ENCODE peak calls at places on chromosomes 6 and 20, in seven cellular contexts. C, X, I, G, W, A and D are unnamed samples.

GRCh38 chr6:154865291-154865690 is 129.8 kb upstream of the TIAM2 start:
- DNase-seq in C (no peak), X (no peak), I (no peak), G (peak; percentile 71), W (no peak), A (no peak), D (no peak)

GRCh38 chr20:57868310-57868709 is 158.5 kb upstream of the PMEPA1 start:
- DNase-seq in C (no peak), X (no peak), I (no peak), G (no peak), W (no peak), A (no peak), D (peak; percentile 60)

GRCh38 chr6:13304101-13304500 is 24.2 kb downstream of the TBC1D7 start:
- DNase-seq in C (no peak), X (no peak), I (no peak), G (no peak), W (no peak), A (no peak), D (no peak)

GRCh38 chr6:158417760-158418098 is 105.5 kb downstream of the TULP4 start:
- DNase-seq in C (no peak), X (no peak), I (no peak), G (peak; percentile 81), W (no peak), A (no peak), D (no peak)

GRCh38 chr6:136334853-136335252 is 45.2 kb upstream of the BCLAF1 start:
- DNase-seq in C (no peak), X (no peak), I (no peak), G (no peak), W (no peak), A (no peak), D (no peak)

GRCh38 chr6:41759905-41760579 is 12.8 kb upstream of the PGC start:
- DNase-seq in C (no peak), X (no peak), I (no peak), G (no peak), W (no peak), A (no peak), D (no peak)

GRCh38 chr20:11111191-11111590 is 437.4 kb upstream of the JAG1 start:
- DNase-seq in C (no peak), X (no peak), I (no peak), G (peak; percentile 30), W (no peak), A (no peak), D (no peak)

GRCh38 chr20:4820833-4821518 is 99.3 kb downstream of the PRND start:
- DNase-seq in C (no peak), X (peak; percentile 88), I (no peak), G (peak; percentile 83), W (peak; percentile 14), A (no peak), D (no peak)

GRCh38 chr6:72657798-72658197 is 35.9 kb downstream of the KCNQ5 start:
- DNase-seq in C (no peak), X (no peak), I (no peak), G (peak; percentile 33), W (no peak), A (no peak), D (no peak)

GRCh38 chr6:108673153-108673552 is 112.4 kb downstream of the FOXO3 start:
- DNase-seq in C (no peak), X (no peak), I (no peak), G (no peak), W (no peak), A (no peak), D (no peak)